ENCODE peak calls at places on chromosomes 1 and 21, in six cellular contexts. One of them, this sample, is unnamed.

GRCh38 chr1:147720557-147720956 is 39.8 kb downstream of the GJA5 start:
- DNase-seq in GM23338: no peak
- DNase-seq in GDM1: no peak
- DNase-seq in COR-L47: no peak
- DNase-seq in activated CD4-positive, alpha-beta T cell treated with anti-CD3 and anti-CD28 coated beads, Interleukin-2, amount 10 ng/mL, durations not matched to agents 7 days and 5 days: no peak
- DNase-seq in caudate nucleus: no peak
- DNase-seq in this sample: no peak

GRCh38 chr1:182069028-182069466 is 7.5 kb upstream of the ZNF648 start:
- DNase-seq in GM23338: peak; percentile 89
- DNase-seq in GDM1: no peak
- DNase-seq in COR-L47: peak; percentile 58
- DNase-seq in activated CD4-positive, alpha-beta T cell treated with anti-CD3 and anti-CD28 coated beads, Interleukin-2, amount 10 ng/mL, durations not matched to agents 7 days and 5 days: peak; percentile 20
- DNase-seq in caudate nucleus: peak; percentile 33
- DNase-seq in this sample: peak; percentile 77

GRCh38 chr1:56666112-56666608 is 21.0 kb downstream of the PRKAA2 start:
- DNase-seq in GM23338: peak; percentile 54
- DNase-seq in GDM1: no peak
- DNase-seq in COR-L47: no peak
- DNase-seq in activated CD4-positive, alpha-beta T cell treated with anti-CD3 and anti-CD28 coated beads, Interleukin-2, amount 10 ng/mL, durations not matched to agents 7 days and 5 days: no peak
- DNase-seq in caudate nucleus: no peak
- DNase-seq in this sample: no peak

GRCh38 chr1:17198476-17199258 is 6.3 kb upstream of the PADI1 start:
- DNase-seq in GM23338: no peak
- DNase-seq in GDM1: no peak
- DNase-seq in COR-L47: no peak
- DNase-seq in activated CD4-positive, alpha-beta T cell treated with anti-CD3 and anti-CD28 coated beads, Interleukin-2, amount 10 ng/mL, durations not matched to agents 7 days and 5 days: no peak
- DNase-seq in caudate nucleus: no peak
- DNase-seq in this sample: no peak

GRCh38 chr1:110051262-110051648 is 16.8 kb downstream of the STRIP1 start:
- DNase-seq in GM23338: no peak
- DNase-seq in GDM1: no peak
- DNase-seq in COR-L47: no peak
- DNase-seq in activated CD4-positive, alpha-beta T cell treated with anti-CD3 and anti-CD28 coated beads, Interleukin-2, amount 10 ng/mL, durations not matched to agents 7 days and 5 days: no peak
- DNase-seq in caudate nucleus: no peak
- DNase-seq in this sample: no peak

GRCh38 chr1:9766759-9767442 is 56.9 kb downstream of the CLSTN1 start:
- DNase-seq in GM23338: no peak
- DNase-seq in GDM1: no peak
- DNase-seq in COR-L47: no peak
- DNase-seq in activated CD4-positive, alpha-beta T cell treated with anti-CD3 and anti-CD28 coated beads, Interleukin-2, amount 10 ng/mL, durations not matched to agents 7 days and 5 days: no peak
- DNase-seq in caudate nucleus: peak; percentile 85
- DNase-seq in this sample: no peak

GRCh38 chr1:168297019-168297418 is 16.3 kb downstream of the TBX19 start:
- DNase-seq in GM23338: no peak
- DNase-seq in GDM1: no peak
- DNase-seq in COR-L47: peak; percentile 58
- DNase-seq in activated CD4-positive, alpha-beta T cell treated with anti-CD3 and anti-CD28 coated beads, Interleukin-2, amount 10 ng/mL, durations not matched to agents 7 days and 5 days: no peak
- DNase-seq in caudate nucleus: no peak
- DNase-seq in this sample: no peak

GRCh38 chr21:39016740-39017315 is 166.4 kb downstream of the PSMG1 start:
- DNase-seq in GM23338: no peak
- DNase-seq in GDM1: peak; percentile 83
- DNase-seq in COR-L47: no peak
- DNase-seq in activated CD4-positive, alpha-beta T cell treated with anti-CD3 and anti-CD28 coated beads, Interleukin-2, amount 10 ng/mL, durations not matched to agents 7 days and 5 days: no peak
- DNase-seq in caudate nucleus: peak; percentile 10
- DNase-seq in this sample: no peak

GRCh38 chr1:107530543-107530942 is 389.7 kb downstream of the NTNG1 start:
- DNase-seq in GM23338: no peak
- DNase-seq in GDM1: no peak
- DNase-seq in COR-L47: no peak
- DNase-seq in activated CD4-positive, alpha-beta T cell treated with anti-CD3 and anti-CD28 coated beads, Interleukin-2, amount 10 ng/mL, durations not matched to agents 7 days and 5 days: no peak
- DNase-seq in caudate nucleus: no peak
- DNase-seq in this sample: no peak

GRCh38 chr1:119647734-119648619 is at the start of gene ZNF697:
- DNase-seq in GM23338: peak; percentile 97
- DNase-seq in GDM1: peak; percentile 71
- DNase-seq in COR-L47: peak; percentile 95
- DNase-seq in activated CD4-positive, alpha-beta T cell treated with anti-CD3 and anti-CD28 coated beads, Interleukin-2, amount 10 ng/mL, durations not matched to agents 7 days and 5 days: peak; percentile 17
- DNase-seq in caudate nucleus: peak; percentile 97
- DNase-seq in this sample: peak; percentile 85

GRCh38 chr1:206909167-206909882 is 12.1 kb downstream of the IL24 start:
- DNase-seq in GM23338: peak; percentile 83
- DNase-seq in GDM1: no peak
- DNase-seq in COR-L47: peak; percentile 90
- DNase-seq in activated CD4-positive, alpha-beta T cell treated with anti-CD3 and anti-CD28 coated beads, Interleukin-2, amount 10 ng/mL, durations not matched to agents 7 days and 5 days: peak; percentile 36
- DNase-seq in caudate nucleus: peak; percentile 23
- DNase-seq in this sample: no peak

GRCh38 chr1:222713091-222714012 is 988 bp downstream of the BROX start:
- DNase-seq in GM23338: peak; percentile 97
- DNase-seq in GDM1: peak; percentile 90
- DNase-seq in COR-L47: peak; percentile 92
- DNase-seq in activated CD4-positive, alpha-beta T cell treated with anti-CD3 and anti-CD28 coated beads, Interleukin-2, amount 10 ng/mL, durations not matched to agents 7 days and 5 days: peak; percentile 93
- DNase-seq in caudate nucleus: peak; percentile 95
- DNase-seq in this sample: peak; percentile 80

GRCh38 chr1:26234644-26235384 is 814 bp downstream of the CEP85 start:
- DNase-seq in GM23338: peak; percentile 61
- DNase-seq in GDM1: no peak
- DNase-seq in COR-L47: no peak
- DNase-seq in activated CD4-positive, alpha-beta T cell treated with anti-CD3 and anti-CD28 coated beads, Interleukin-2, amount 10 ng/mL, durations not matched to agents 7 days and 5 days: peak; percentile 13
- DNase-seq in caudate nucleus: no peak
- DNase-seq in this sample: no peak

GRCh38 chr1:24149854-24150227 is 6.9 kb upstream of the IL22RA1 start:
- DNase-seq in GM23338: no peak
- DNase-seq in GDM1: no peak
- DNase-seq in COR-L47: no peak
- DNase-seq in activated CD4-positive, alpha-beta T cell treated with anti-CD3 and anti-CD28 coated beads, Interleukin-2, amount 10 ng/mL, durations not matched to agents 7 days and 5 days: no peak
- DNase-seq in caudate nucleus: peak; percentile 92
- DNase-seq in this sample: no peak

GRCh38 chr1:46523556-46524443 is 27.6 kb downstream of the KNCN start:
- DNase-seq in GM23338: no peak
- DNase-seq in GDM1: no peak
- DNase-seq in COR-L47: no peak
- DNase-seq in activated CD4-positive, alpha-beta T cell treated with anti-CD3 and anti-CD28 coated beads, Interleukin-2, amount 10 ng/mL, durations not matched to agents 7 days and 5 days: no peak
- DNase-seq in caudate nucleus: no peak
- DNase-seq in this sample: no peak

GRCh38 chr1:246161626-246162025 is 345.5 kb downstream of the SMYD3 start:
- DNase-seq in GM23338: no peak
- DNase-seq in GDM1: no peak
- DNase-seq in COR-L47: no peak
- DNase-seq in activated CD4-positive, alpha-beta T cell treated with anti-CD3 and anti-CD28 coated beads, Interleukin-2, amount 10 ng/mL, durations not matched to agents 7 days and 5 days: no peak
- DNase-seq in caudate nucleus: no peak
- DNase-seq in this sample: no peak

GRCh38 chr1:233075045-233075444 is 124.6 kb downstream of the NTPCR start:
- DNase-seq in GM23338: no peak
- DNase-seq in GDM1: no peak
- DNase-seq in COR-L47: no peak
- DNase-seq in activated CD4-positive, alpha-beta T cell treated with anti-CD3 and anti-CD28 coated beads, Interleukin-2, amount 10 ng/mL, durations not matched to agents 7 days and 5 days: no peak
- DNase-seq in caudate nucleus: no peak
- DNase-seq in this sample: no peak

GRCh38 chr1:184160236-184160635 is 108.7 kb downstream of the TSEN15 start:
- DNase-seq in GM23338: no peak
- DNase-seq in GDM1: no peak
- DNase-seq in COR-L47: no peak
- DNase-seq in activated CD4-positive, alpha-beta T cell treated with anti-CD3 and anti-CD28 coated beads, Interleukin-2, amount 10 ng/mL, durations not matched to agents 7 days and 5 days: peak; percentile 12
- DNase-seq in caudate nucleus: no peak
- DNase-seq in this sample: no peak